ENCODE peak calls at places on chromosomes 6 and 20, in six cellular contexts. E is SK-N-SH, M is psoas muscle, H is RWPE1, X is pancreas, K is Peyer's patch. U is an unnamed sample.

GRCh38 chr20:38355161-38356012 is 9.1 kb downstream of the LBP start:
- DNase-seq in E (no peak), M (no peak), H (no peak), X (no peak), K (no peak), U (peak; percentile 15)

GRCh38 chr6:119310486-119311036 is 39.0 kb downstream of the MAN1A1 start:
- DNase-seq in E (no peak), M (no peak), H (no peak), X (no peak), K (no peak), U (no peak)

GRCh38 chr20:36368400-36368799 is 62.3 kb downstream of the DLGAP4 start:
- DNase-seq in E (no peak), M (no peak), H (no peak), X (no peak), K (no peak), U (no peak)

GRCh38 chr20:49775229-49775693 is 37.4 kb upstream of the SLC9A8 start:
- DNase-seq in E (no peak), M (peak; percentile 77), H (peak; percentile 68), X (peak; percentile 80), K (peak; percentile 67), U (no peak)

GRCh38 chr20:43220612-43221011 is 30.9 kb upstream of the PTPRT start:
- DNase-seq in E (no peak), M (no peak), H (no peak), X (no peak), K (no peak), U (no peak)

GRCh38 chr6:118881440-118882313 is 12.3 kb upstream of the ASF1A start:
- DNase-seq in E (no peak), M (no peak), H (no peak), X (no peak), K (no peak), U (no peak)

GRCh38 chr20:40861427-40862008 is 167.1 kb upstream of the TOP1 start:
- DNase-seq in E (no peak), M (peak; percentile 21), H (no peak), X (no peak), K (no peak), U (no peak)

GRCh38 chr6:40409716-40410397 is 177.3 kb downstream of the LRFN2 start:
- DNase-seq in E (no peak), M (no peak), H (no peak), X (no peak), K (no peak), U (no peak)

GRCh38 chr20:63589261-63590217 is 15.5 kb upstream of the HELZ2 start:
- DNase-seq in E (no peak), M (no peak), H (no peak), X (no peak), K (no peak), U (no peak)

GRCh38 chr6:112310439-112311154 is 36.5 kb upstream of the RFPL4B start:
- DNase-seq in E (no peak), M (no peak), H (no peak), X (no peak), K (no peak), U (no peak)

GRCh38 chr6:109255946-109256628 is 126.2 kb downstream of the CD164 start:
- DNase-seq in E (no peak), M (no peak), H (no peak), X (no peak), K (no peak), U (no peak)

GRCh38 chr20:37538003-37538402 is 10.3 kb upstream of the BLCAP start:
- DNase-seq in E (no peak), M (no peak), H (peak; percentile 72), X (no peak), K (no peak), U (no peak)

GRCh38 chr6:51554029-51554428 is 533.4 kb downstream of the PKHD1 start:
- DNase-seq in E (peak; percentile 17), M (no peak), H (no peak), X (no peak), K (no peak), U (no peak)

DNA sequence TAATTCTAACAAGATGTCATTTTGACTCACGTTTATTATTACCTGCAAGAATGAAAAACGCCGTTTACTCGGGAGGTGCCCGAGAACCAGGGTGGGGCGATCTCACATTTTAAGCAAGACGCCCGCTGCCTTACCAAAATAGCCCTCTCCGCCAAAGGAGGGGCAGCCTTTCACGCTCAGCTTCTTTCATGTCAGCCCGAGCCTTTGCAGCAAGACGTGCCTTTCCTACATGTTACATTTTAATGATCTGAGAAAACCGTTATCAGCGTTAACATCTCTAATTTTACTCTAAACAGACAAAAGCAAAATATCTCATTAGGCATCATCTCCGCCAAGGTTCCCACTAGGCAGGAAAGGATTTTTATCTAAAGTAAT is 2.0 kb downstream of the BACH2 start:
- DNase-seq in E (peak; percentile 21), M (no peak), H (peak; percentile 16), X (no peak), K (no peak), U (no peak)
- H3K27ac ChIP-seq in E (peak overlapping the region; percentile 36), M (peak overlapping the region; percentile 95), H (peak overlapping the region; percentile 83), X (no peak overlapping the region), K (peak overlapping the region; percentile 83), U (no peak overlapping the region)

GRCh38 chr6:25312034-25312620 is 33.0 kb downstream of the CARMIL1 start:
- DNase-seq in E (no peak), M (no peak), H (peak; percentile 17), X (no peak), K (no peak), U (no peak)
- H3K27ac ChIP-seq in E (no peak overlapping the region), M (no peak overlapping the region), H (no peak overlapping the region), X (no peak overlapping the region), K (peak overlapping the region; percentile 6), U (no peak overlapping the region)

GRCh38 chr6:56550307-56550706 is 92.4 kb downstream of the DST start:
- DNase-seq in E (no peak), M (no peak), H (no peak), X (no peak), K (no peak), U (no peak)
- H3K27ac ChIP-seq in E (peak overlapping the region; percentile 34), M (no peak overlapping the region), H (no peak overlapping the region), X (no peak overlapping the region), K (no peak overlapping the region), U (peak overlapping the region; percentile 10)

GRCh38 chr6:53922571-53922981 is 127.8 kb downstream of the LRRC1 start:
- DNase-seq in E (no peak), M (no peak), H (no peak), X (no peak), K (no peak), U (no peak)

GRCh38 chr6:53925891-53926290 is 131.1 kb downstream of the LRRC1 start:
- DNase-seq in E (no peak), M (no peak), H (no peak), X (no peak), K (no peak), U (no peak)

GRCh38 chr6:53926505-53926904 is 131.7 kb downstream of the LRRC1 start:
- DNase-seq in E (no peak), M (no peak), H (peak; percentile 39), X (no peak), K (no peak), U (no peak)

GRCh38 chr6:53924277-53924676 is 129.5 kb downstream of the LRRC1 start:
- DNase-seq in E (no peak), M (no peak), H (no peak), X (no peak), K (no peak), U (no peak)

DNA sequence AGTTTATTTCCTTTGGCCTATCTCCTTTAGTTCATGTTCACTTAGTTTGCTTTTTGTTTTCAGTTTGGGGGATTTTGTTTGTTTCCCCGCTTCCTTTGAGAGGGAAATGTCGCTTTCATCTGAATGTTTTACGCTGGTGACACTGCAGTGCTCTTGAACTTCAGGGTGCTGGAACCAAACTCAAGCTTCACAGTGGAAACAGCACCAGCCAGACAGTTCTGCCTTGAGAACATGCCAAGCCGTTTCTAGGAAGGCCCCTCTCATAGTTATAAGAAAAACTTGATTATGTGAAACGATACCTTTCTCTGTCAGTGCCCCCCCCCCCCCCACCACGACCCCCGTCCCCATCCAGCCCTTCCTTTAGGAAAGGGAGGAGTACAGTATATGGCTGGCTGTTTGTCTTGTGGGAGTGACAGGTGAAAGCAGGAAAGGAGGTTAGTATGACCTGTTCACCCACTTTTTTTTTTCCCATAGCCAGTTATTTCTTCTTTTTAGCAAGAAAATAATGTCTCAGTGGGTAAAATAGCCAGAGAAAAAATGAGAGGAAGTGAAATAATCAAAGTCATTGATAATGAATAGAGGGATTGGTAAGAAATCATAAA is 130.1 kb downstream of the LRRC1 start:
- DNase-seq in E (no peak), M (no peak), H (no peak), X (no peak), K (no peak), U (no peak)
- H3K27ac ChIP-seq in E (no peak overlapping the region), M (no peak overlapping the region), H (no peak overlapping the region), X (no peak overlapping the region), K (no peak overlapping the region), U (no peak overlapping the region)

GRCh38 chr20:59751075-59751711 is 146.9 kb downstream of the PHACTR3 start:
- DNase-seq in E (peak; percentile 92), M (peak; percentile 65), H (peak; percentile 89), X (peak; percentile 53), K (peak; percentile 76), U (peak; percentile 42)
- H3K27ac ChIP-seq in E (no peak overlapping the region), M (no peak overlapping the region), H (no peak overlapping the region), X (no peak overlapping the region), K (no peak overlapping the region), U (no peak overlapping the region)

GRCh38 chr6:24926639-24927038 is 9.1 kb downstream of the RIPOR2 start:
- DNase-seq in E (no peak), M (no peak), H (no peak), X (no peak), K (no peak), U (no peak)
- H3K27ac ChIP-seq in E (no peak overlapping the region), M (no peak overlapping the region), H (no peak overlapping the region), X (no peak overlapping the region), K (no peak overlapping the region), U (no peak overlapping the region)

GRCh38 chr6:12811519-12811918 is 95.0 kb downstream of the PHACTR1 start:
- DNase-seq in E (no peak), M (no peak), H (no peak), X (no peak), K (no peak), U (no peak)
- H3K27ac ChIP-seq in E (no peak overlapping the region), M (no peak overlapping the region), H (no peak overlapping the region), X (no peak overlapping the region), K (no peak overlapping the region), U (no peak overlapping the region)

DNA sequence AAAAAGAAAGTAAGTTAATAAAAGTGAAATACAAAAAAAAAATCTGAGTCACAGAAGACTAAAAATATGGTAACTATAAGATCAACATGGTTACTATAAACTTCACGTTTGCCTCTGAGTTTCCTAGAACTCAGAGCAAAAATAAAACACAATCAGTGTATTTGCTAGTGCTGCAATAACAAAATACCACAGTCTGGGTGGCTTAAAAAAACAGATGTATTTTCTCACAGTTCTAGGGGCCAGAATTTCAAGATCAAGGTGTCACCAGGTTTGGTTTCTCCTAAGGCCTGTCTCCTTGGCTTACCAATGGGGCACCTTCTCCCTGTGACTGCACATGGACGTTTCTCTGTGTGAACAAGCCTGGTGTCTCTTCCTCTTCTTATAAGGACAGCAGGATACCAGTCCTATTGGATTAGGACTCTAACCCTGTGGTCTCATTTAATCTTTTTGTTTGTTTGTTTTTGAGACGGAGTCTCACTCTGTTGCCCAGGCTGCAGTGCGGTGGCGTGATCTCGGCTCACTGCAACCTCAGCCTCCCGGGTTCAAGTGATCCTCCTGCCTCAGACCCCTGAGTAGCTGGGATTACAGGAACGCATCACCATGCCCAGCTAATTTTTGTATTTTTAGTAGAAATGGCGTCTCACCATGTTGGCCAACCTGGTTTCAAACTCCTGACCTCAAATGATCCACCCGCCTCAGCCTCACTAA is 104.9 kb upstream of the LOC128125822 start:
- DNase-seq in E (no peak), M (no peak), H (no peak), X (no peak), K (no peak), U (no peak)
- H3K27ac ChIP-seq in E (no peak overlapping the region), M (no peak overlapping the region), H (no peak overlapping the region), X (no peak overlapping the region), K (no peak overlapping the region), U (no peak overlapping the region)

U was measured in substantia nigra.